ENCODE peak calls at places on chromosome 3, in four cellular contexts. Q is stomach, A is PC-9, G is hepatocyte. S is an unnamed sample.

GRCh38 chr3:110542552-110543164 is 529.0 kb upstream of the NECTIN3 start:
- DNase-seq in Q (no peak), A (no peak), G (peak), S (no peak)

GRCh38 chr3:182118081-182118480 is 406.4 kb downstream of the SOX2 start:
- DNase-seq in Q (no peak), A (peak), G (no peak), S (no peak)

GRCh38 chr3:47870702-47871255 is 67.8 kb downstream of the DHX30 start:
- DNase-seq in Q (no peak), A (no peak), G (no peak), S (no peak)

GRCh38 chr3:79167651-79168416 is 600.0 kb downstream of the ROBO1 start:
- DNase-seq in Q (no peak), A (no peak), G (peak), S (no peak)

GRCh38 chr3:69309810-69310209 is 76.1 kb downstream of the FRMD4B start:
- DNase-seq in Q (no peak), A (no peak), G (peak), S (no peak)

GRCh38 chr3:64806668-64807067 is 118.9 kb upstream of the ADAMTS9 start:
- DNase-seq in Q (no peak), A (no peak), G (peak), S (no peak)

GRCh38 chr3:36447063-36447462 is 66.8 kb downstream of the STAC start:
- DNase-seq in Q (no peak), A (no peak), G (no peak), S (no peak)

GRCh38 chr3:36911990-36912804 is 32.7 kb downstream of the TRANK1 start:
- DNase-seq in Q (no peak), A (peak), G (peak), S (no peak)

GRCh38 chr3:147407495-147408179 is 1.3 kb upstream of the ZIC4 start:
- DNase-seq in Q (no peak), A (no peak), G (no peak), S (no peak)

GRCh38 chr3:56724580-56725142 is 41.6 kb upstream of the TASOR start:
- DNase-seq in Q (no peak), A (no peak), G (no peak), S (no peak)

DNA sequence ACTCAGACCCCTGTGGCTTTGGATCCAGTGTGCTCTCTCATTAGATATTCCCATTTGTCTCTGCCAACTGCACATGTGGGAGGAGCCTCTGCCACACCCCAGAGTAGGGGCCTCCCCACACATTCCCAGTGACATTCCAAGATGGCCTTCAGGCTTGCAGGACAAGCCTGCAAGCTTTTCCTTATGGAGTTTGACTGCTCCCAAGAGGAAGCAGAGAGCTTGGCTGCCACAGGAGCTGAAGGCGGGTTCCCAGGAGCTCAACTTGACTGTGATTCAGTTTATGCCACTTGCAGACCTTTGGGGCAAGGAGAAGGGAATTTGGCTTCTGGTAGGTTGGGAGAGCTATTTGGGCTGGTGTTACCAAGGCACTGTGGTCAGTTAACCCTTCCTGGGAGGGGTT is 22.5 kb upstream of the EPHB1 start:
- DNase-seq in Q (no peak), A (no peak), G (no peak), S (no peak)
- TF ChIP-seq CTCF in Q (no peak), A (no peak), G (no peak), S (no peak)

GRCh38 chr3:139241783-139242182 is 102.0 kb upstream of the MRPS22 start:
- DNase-seq in Q (no peak), A (no peak), G (no peak), S (no peak)
- TF ChIP-seq CTCF in Q (no peak), A (peak), G (no peak), S (peak)

GRCh38 chr3:127857270-127857801 is 35.0 kb upstream of the MGLL start:
- DNase-seq in Q (no peak), A (no peak), G (no peak), S (no peak)
- TF ChIP-seq CTCF in Q (no peak), A (no peak), G (no peak), S (peak)

DNA sequence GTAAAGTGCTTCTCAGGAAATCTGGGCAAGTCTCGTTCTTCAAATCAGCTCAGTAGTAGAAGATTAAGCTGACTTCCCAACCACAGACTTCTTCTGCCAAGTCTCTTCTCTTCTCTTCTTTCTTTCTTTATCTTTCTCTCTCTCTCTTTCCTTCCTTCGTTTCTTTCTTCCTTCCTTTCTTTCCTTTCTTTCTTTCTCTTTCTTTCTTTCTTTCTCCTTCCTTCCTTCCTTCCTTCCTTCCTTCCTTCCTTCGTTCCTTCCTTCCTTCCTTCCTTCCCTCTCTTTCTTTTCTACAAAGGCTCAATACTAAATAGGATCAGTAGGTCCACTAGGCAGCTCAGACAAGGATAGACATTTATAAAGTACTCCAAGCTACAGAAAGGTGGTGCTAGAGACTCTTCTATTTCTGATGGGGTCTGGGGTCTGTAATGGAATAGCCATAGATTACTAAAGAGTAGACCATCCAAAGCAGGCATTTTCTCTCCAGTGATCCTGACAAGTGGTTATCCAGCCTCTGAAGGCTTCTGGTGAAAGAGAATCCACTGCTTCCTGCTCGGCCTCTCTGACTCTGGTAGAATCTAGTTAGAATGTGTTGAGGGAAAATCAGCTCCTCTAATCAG is 100.8 kb downstream of the TPRG1 start:
- DNase-seq in Q (no peak), A (no peak), G (peak), S (no peak)
- TF ChIP-seq CTCF in Q (no peak), A (peak), G (peak), S (peak)

S was measured in chondrocyte.